ENCODE peak calls at places on chromosome 11, in six cellular contexts. One of them, this sample, is unnamed. For H3K36me3, the result is how much of the 10 kb centered on the place peaks cover.

GRCh38 chr11:2653930-2654739 is 45.7 kb downstream of the KCNQ1OT1 start:
- DNase-seq in keratinocyte: no peak
- DNase-seq in Caco-2: no peak
- DNase-seq in WERI-Rb-1: peak
- DNase-seq in fibroblast of lung: no peak
- DNase-seq in cardiac muscle cell: no peak
- DNase-seq in this sample: no peak

GRCh38 chr11:132361011-132361550 is 990.7 kb downstream of the NTM start:
- DNase-seq in keratinocyte: no peak
- DNase-seq in Caco-2: no peak
- DNase-seq in WERI-Rb-1: no peak
- DNase-seq in fibroblast of lung: no peak
- DNase-seq in cardiac muscle cell: no peak
- DNase-seq in this sample: no peak

GRCh38 chr11:17063171-17064002 is 14.1 kb downstream of the RPS13 start:
- DNase-seq in keratinocyte: no peak
- DNase-seq in Caco-2: peak
- DNase-seq in WERI-Rb-1: peak
- DNase-seq in fibroblast of lung: peak
- DNase-seq in cardiac muscle cell: peak
- DNase-seq in this sample: no peak

GRCh38 chr11:11163669-11164377 is 189.2 kb downstream of the CSNK2A3 start:
- DNase-seq in keratinocyte: no peak
- DNase-seq in Caco-2: no peak
- DNase-seq in WERI-Rb-1: no peak
- DNase-seq in fibroblast of lung: no peak
- DNase-seq in cardiac muscle cell: no peak
- DNase-seq in this sample: no peak

GRCh38 chr11:30935861-30936260 is 349.7 kb upstream of the MPPED2 start:
- DNase-seq in keratinocyte: no peak
- DNase-seq in Caco-2: no peak
- DNase-seq in WERI-Rb-1: no peak
- DNase-seq in fibroblast of lung: peak
- DNase-seq in cardiac muscle cell: no peak
- DNase-seq in this sample: no peak

GRCh38 chr11:59923813-59924212 is 14.4 kb upstream of the OOSP1 start:
- DNase-seq in keratinocyte: no peak
- DNase-seq in Caco-2: peak
- DNase-seq in WERI-Rb-1: no peak
- DNase-seq in fibroblast of lung: no peak
- DNase-seq in cardiac muscle cell: no peak
- DNase-seq in this sample: no peak

GRCh38 chr11:61418136-61418535 is 11.6 kb downstream of the CPSF7 start:
- DNase-seq in keratinocyte: no peak
- DNase-seq in Caco-2: no peak
- DNase-seq in WERI-Rb-1: no peak
- DNase-seq in fibroblast of lung: no peak
- DNase-seq in cardiac muscle cell: no peak
- DNase-seq in this sample: no peak

GRCh38 chr11:65574963-65575567 is 788 bp upstream of the EHBP1L1 start:
- DNase-seq in keratinocyte: no peak
- DNase-seq in Caco-2: peak
- DNase-seq in WERI-Rb-1: no peak
- DNase-seq in fibroblast of lung: no peak
- DNase-seq in cardiac muscle cell: no peak
- DNase-seq in this sample: no peak

GRCh38 chr11:33861366-33861765 is 30.5 kb downstream of the LMO2 start:
- DNase-seq in keratinocyte: no peak
- DNase-seq in Caco-2: no peak
- DNase-seq in WERI-Rb-1: peak
- DNase-seq in fibroblast of lung: no peak
- DNase-seq in cardiac muscle cell: no peak
- DNase-seq in this sample: no peak

GRCh38 chr11:118213774-118214173 is 11.0 kb downstream of the JAML start:
- DNase-seq in keratinocyte: no peak
- DNase-seq in Caco-2: peak
- DNase-seq in WERI-Rb-1: no peak
- DNase-seq in fibroblast of lung: no peak
- DNase-seq in cardiac muscle cell: no peak
- DNase-seq in this sample: no peak

GRCh38 chr11:2825261-2825885 is 60.2 kb downstream of the CDKN1C start:
- DNase-seq in keratinocyte: no peak
- DNase-seq in Caco-2: no peak
- DNase-seq in WERI-Rb-1: no peak
- DNase-seq in fibroblast of lung: peak
- DNase-seq in cardiac muscle cell: no peak
- DNase-seq in this sample: peak

GRCh38 chr11:35334385-35335090 is 84.8 kb downstream of the SLC1A2 start:
- DNase-seq in keratinocyte: no peak
- DNase-seq in Caco-2: no peak
- DNase-seq in WERI-Rb-1: no peak
- DNase-seq in fibroblast of lung: no peak
- DNase-seq in cardiac muscle cell: no peak
- DNase-seq in this sample: no peak

DNA sequence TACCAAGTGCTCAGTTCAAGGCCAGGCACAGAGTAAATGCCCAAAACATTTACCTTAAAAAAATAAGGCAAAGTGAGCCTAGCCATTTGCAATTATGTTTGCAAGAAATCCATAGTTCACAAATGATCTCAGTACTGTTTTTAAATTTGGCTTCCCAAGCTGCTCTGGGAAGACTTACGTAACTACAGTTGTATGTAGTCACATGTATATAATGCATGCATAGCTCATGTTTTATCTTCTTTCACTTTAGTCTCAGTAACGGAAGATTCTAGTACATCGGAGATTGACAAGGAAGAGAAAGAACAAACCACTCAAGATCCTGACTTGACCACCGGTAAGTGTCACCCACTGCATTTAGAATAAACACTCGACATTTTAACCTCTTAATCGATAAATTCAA is 18.2 kb upstream of the JHY start:
- DNase-seq in keratinocyte: no peak
- DNase-seq in Caco-2: no peak
- DNase-seq in WERI-Rb-1: no peak
- DNase-seq in fibroblast of lung: no peak
- DNase-seq in cardiac muscle cell: no peak
- DNase-seq in this sample: no peak
- H3K4me3 ChIP-seq in keratinocyte: no peak
- H3K4me3 ChIP-seq in Caco-2: no peak
- H3K4me3 ChIP-seq in WERI-Rb-1: no peak
- H3K4me3 ChIP-seq in fibroblast of lung: no peak
- H3K4me3 ChIP-seq in cardiac muscle cell: no peak
- H3K4me3 ChIP-seq in this sample: no peak

GRCh38 chr11:126277780-126278179 is 5.1 kb upstream of the TIRAP start:
- DNase-seq in keratinocyte: no peak
- DNase-seq in Caco-2: no peak
- DNase-seq in WERI-Rb-1: no peak
- DNase-seq in fibroblast of lung: no peak
- DNase-seq in cardiac muscle cell: no peak
- DNase-seq in this sample: no peak

GRCh38 chr11:126281245-126281644 is 1.6 kb upstream of the TIRAP start:
- DNase-seq in keratinocyte: no peak
- DNase-seq in Caco-2: no peak
- DNase-seq in WERI-Rb-1: no peak
- DNase-seq in fibroblast of lung: no peak
- DNase-seq in cardiac muscle cell: peak
- DNase-seq in this sample: no peak

GRCh38 chr11:126279191-126279590 is 3.7 kb upstream of the TIRAP start:
- DNase-seq in keratinocyte: no peak
- DNase-seq in Caco-2: no peak
- DNase-seq in WERI-Rb-1: no peak
- DNase-seq in fibroblast of lung: no peak
- DNase-seq in cardiac muscle cell: no peak
- DNase-seq in this sample: no peak

GRCh38 chr11:126280595-126280994 is 2.3 kb upstream of the TIRAP start:
- DNase-seq in keratinocyte: no peak
- DNase-seq in Caco-2: no peak
- DNase-seq in WERI-Rb-1: no peak
- DNase-seq in fibroblast of lung: no peak
- DNase-seq in cardiac muscle cell: no peak
- DNase-seq in this sample: no peak

DNA sequence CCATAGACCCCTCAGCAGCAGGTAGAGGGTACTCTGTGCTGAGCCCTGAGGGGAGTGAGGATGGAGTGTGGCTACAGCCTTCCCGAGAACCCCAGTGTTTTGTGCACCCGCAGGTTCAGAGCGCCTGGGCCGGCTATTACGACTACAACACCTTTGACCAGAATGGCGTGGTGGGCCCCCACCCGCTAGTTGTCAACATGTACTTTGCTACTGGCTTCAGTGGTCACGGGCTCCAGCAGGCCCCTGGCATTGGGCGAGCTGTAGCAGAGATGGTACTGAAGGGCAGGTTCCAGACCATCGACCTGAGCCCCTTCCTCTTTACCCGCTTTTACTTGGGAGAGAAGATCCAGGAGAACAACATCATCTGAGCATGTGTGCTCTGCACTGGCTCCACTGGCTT is 5.6 kb upstream of the TIRAP start:
- DNase-seq in keratinocyte: no peak
- DNase-seq in Caco-2: no peak
- DNase-seq in WERI-Rb-1: no peak
- DNase-seq in fibroblast of lung: no peak
- DNase-seq in cardiac muscle cell: no peak
- DNase-seq in this sample: no peak
- H3K36me3 ChIP-seq in keratinocyte: under half
- H3K36me3 ChIP-seq in Caco-2: under half
- H3K36me3 ChIP-seq in WERI-Rb-1: under half
- H3K36me3 ChIP-seq in fibroblast of lung: under half
- H3K36me3 ChIP-seq in cardiac muscle cell: under half
- H3K36me3 ChIP-seq in this sample: under half

GRCh38 chr11:68690671-68691401 is 6.5 kb downstream of the GAL start:
- DNase-seq in keratinocyte: no peak
- DNase-seq in Caco-2: no peak
- DNase-seq in WERI-Rb-1: no peak
- DNase-seq in fibroblast of lung: no peak
- DNase-seq in cardiac muscle cell: no peak
- DNase-seq in this sample: no peak

GRCh38 chr11:68687986-68688385 is 3.6 kb downstream of the GAL start:
- DNase-seq in keratinocyte: no peak
- DNase-seq in Caco-2: no peak
- DNase-seq in WERI-Rb-1: no peak
- DNase-seq in fibroblast of lung: no peak
- DNase-seq in cardiac muscle cell: no peak
- DNase-seq in this sample: no peak

GRCh38 chr11:68691402-68691784 is 7.0 kb downstream of the GAL start:
- DNase-seq in keratinocyte: no peak
- DNase-seq in Caco-2: no peak
- DNase-seq in WERI-Rb-1: no peak
- DNase-seq in fibroblast of lung: no peak
- DNase-seq in cardiac muscle cell: no peak
- DNase-seq in this sample: no peak

GRCh38 chr11:68688881-68689280 is 4.5 kb downstream of the GAL start:
- DNase-seq in keratinocyte: no peak
- DNase-seq in Caco-2: no peak
- DNase-seq in WERI-Rb-1: no peak
- DNase-seq in fibroblast of lung: no peak
- DNase-seq in cardiac muscle cell: no peak
- DNase-seq in this sample: no peak

DNA sequence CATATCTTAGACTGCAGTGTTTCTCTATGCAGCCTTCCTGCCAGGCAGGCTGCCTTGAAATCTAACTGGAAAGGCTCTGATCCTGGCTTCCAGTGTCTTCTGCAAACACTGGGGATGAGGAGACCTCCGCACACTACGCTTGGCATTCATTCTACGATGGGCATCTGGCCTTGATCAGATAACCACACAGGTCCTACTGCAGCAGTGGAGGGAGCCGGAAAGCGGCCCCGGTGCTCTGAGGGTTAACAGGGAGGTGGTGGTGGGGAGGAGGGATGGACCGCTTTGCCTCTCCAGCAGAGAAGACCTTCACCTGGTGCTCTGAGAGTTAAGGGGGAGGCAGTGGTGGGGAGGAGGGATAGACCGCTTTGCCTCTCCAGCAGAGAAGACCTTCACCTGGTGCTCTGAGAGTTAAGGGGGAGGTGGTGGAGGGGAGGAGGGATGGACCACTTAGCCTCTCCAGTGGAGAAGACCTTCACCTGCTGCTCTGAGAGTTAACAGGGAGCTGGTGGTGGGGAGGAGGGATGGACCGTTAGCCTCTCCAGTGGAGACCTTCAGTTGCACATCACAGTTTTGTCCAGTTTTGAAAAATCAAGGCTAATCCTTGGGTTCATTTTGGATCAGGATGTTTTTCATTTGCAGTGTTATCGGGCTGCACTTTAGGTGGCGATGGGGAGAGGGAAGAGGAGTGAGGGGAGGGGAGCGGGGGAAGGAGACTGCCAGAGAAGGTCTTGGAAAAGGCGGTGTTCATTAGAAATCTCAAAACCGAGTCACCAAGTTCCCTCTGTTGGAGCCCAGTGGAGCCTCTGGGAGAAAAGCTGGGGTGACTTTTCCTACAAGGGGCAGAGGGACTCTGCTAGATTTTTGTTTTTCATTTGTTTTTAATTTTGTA is 5.6 kb downstream of the GAL start:
- DNase-seq in keratinocyte: no peak
- DNase-seq in Caco-2: no peak
- DNase-seq in WERI-Rb-1: no peak
- DNase-seq in fibroblast of lung: no peak
- DNase-seq in cardiac muscle cell: no peak
- DNase-seq in this sample: no peak
- H3K4me3 ChIP-seq in keratinocyte: no peak
- H3K4me3 ChIP-seq in Caco-2: no peak
- H3K4me3 ChIP-seq in WERI-Rb-1: peak
- H3K4me3 ChIP-seq in fibroblast of lung: no peak
- H3K4me3 ChIP-seq in cardiac muscle cell: no peak
- H3K4me3 ChIP-seq in this sample: no peak

GRCh38 chr11:72687326-72687725 is 13.1 kb upstream of the PDE2A start:
- DNase-seq in keratinocyte: no peak
- DNase-seq in Caco-2: no peak
- DNase-seq in WERI-Rb-1: no peak
- DNase-seq in fibroblast of lung: no peak
- DNase-seq in cardiac muscle cell: no peak
- DNase-seq in this sample: no peak

GRCh38 chr11:72685560-72686480 is 11.6 kb upstream of the PDE2A start:
- DNase-seq in keratinocyte: no peak
- DNase-seq in Caco-2: no peak
- DNase-seq in WERI-Rb-1: no peak
- DNase-seq in fibroblast of lung: no peak
- DNase-seq in cardiac muscle cell: no peak
- DNase-seq in this sample: no peak

GRCh38 chr11:72688486-72688885 is 14.3 kb upstream of the PDE2A start:
- DNase-seq in keratinocyte: no peak
- DNase-seq in Caco-2: no peak
- DNase-seq in WERI-Rb-1: no peak
- DNase-seq in fibroblast of lung: no peak
- DNase-seq in cardiac muscle cell: no peak
- DNase-seq in this sample: no peak

GRCh38 chr11:72686639-72687215 is 12.5 kb upstream of the PDE2A start:
- DNase-seq in keratinocyte: no peak
- DNase-seq in Caco-2: no peak
- DNase-seq in WERI-Rb-1: no peak
- DNase-seq in fibroblast of lung: no peak
- DNase-seq in cardiac muscle cell: no peak
- DNase-seq in this sample: no peak

DNA sequence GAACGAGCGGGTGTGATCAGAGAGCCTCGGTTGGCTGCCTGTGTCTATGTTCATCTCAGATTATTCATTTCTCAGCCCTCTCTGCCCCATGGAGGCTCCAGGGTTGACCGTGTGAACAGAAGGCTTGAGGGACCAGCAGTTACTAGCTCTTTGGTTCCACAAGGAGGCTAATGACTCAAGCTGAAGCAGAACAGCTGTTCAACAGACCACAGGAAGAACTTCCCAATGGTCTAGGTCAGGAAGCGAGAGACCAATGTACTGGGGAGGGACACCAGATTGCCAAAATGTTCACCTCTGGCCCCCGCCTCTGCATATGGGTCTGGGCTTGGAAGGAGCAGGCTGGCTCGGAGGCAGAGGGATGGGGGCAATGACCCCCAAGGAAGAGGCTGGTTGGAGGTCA is 14.7 kb upstream of the PDE2A start:
- DNase-seq in keratinocyte: no peak
- DNase-seq in Caco-2: no peak
- DNase-seq in WERI-Rb-1: no peak
- DNase-seq in fibroblast of lung: no peak
- DNase-seq in cardiac muscle cell: no peak
- DNase-seq in this sample: no peak
- H3K36me3 ChIP-seq in keratinocyte: under half
- H3K36me3 ChIP-seq in Caco-2: under half
- H3K36me3 ChIP-seq in WERI-Rb-1: under half
- H3K36me3 ChIP-seq in fibroblast of lung: under half
- H3K36me3 ChIP-seq in cardiac muscle cell: under half
- H3K36me3 ChIP-seq in this sample: under half

This sample was measured in BJ.